ENCODE peak calls at places on chromosomes 12 and 14, in six cellular contexts. R is neural crest cell, S is progenitor cell of endocrine pancreas, E is GM20000, T is thoracic aorta, U is left lung. G is an unnamed sample.
A peak's percentile ranks its signal among the peaks of the same experiment; 100 is the strongest.

GRCh38 chr12:49538740-49539403 is at the start of gene KCNH3:
- DNase-seq in T (peak; percentile 27), E (peak; percentile 99), S (peak; percentile 74), U (peak; percentile 95), R (peak; percentile 56), G (peak; percentile 98)

GRCh38 chr12:45217846-45218245 is 2.0 kb downstream of the ANO6 start:
- DNase-seq in E (no peak), R (no peak), S (no peak), T (no peak), U (no peak), G (no peak)

GRCh38 chr12:48331389-48331788 is 19.3 kb downstream of the ZNF641 start:
- DNase-seq in E (no peak), T (no peak), R (no peak), U (no peak), S (no peak), G (no peak)

GRCh38 chr12:100988278-100988625 is 193.7 kb downstream of the ANO4 start:
- DNase-seq in R (no peak), S (no peak), T (no peak), E (no peak), U (no peak), G (no peak)

GRCh38 chr14:100332797-100333196 is 9.7 kb downstream of the SLC25A47 start:
- DNase-seq in T (no peak), R (no peak), U (peak; percentile 41), S (no peak), E (no peak), G (no peak)

GRCh38 chr12:127400231-127400630 is 866.7 kb upstream of the TMEM132C start:
- DNase-seq in E (no peak), R (no peak), S (no peak), U (no peak), T (no peak), G (no peak)

GRCh38 chr12:131015581-131016337 is 62.1 kb downstream of the ADGRD1 start:
- DNase-seq in E (no peak), U (no peak), R (no peak), T (no peak), S (no peak), G (no peak)

GRCh38 chr14:76252471-76252870 is 100.7 kb downstream of the GPATCH2L start:
- DNase-seq in R (no peak), T (no peak), U (no peak), S (no peak), E (no peak), G (no peak)

GRCh38 chr14:64952598-64953309 is 10.2 kb upstream of the GPX2 start:
- DNase-seq in S (no peak), E (peak; percentile 67), R (no peak), U (no peak), T (no peak), G (peak; percentile 82)

GRCh38 chr14:62736004-62736403 is 309.3 kb downstream of the KCNH5 start:
- DNase-seq in E (no peak), R (no peak), S (no peak), T (no peak), U (no peak), G (no peak)

GRCh38 chr12:104426926-104427546 is 29.7 kb upstream of the CHST11 start:
- DNase-seq in U (no peak), R (no peak), E (no peak), S (no peak), T (no peak), G (no peak)

GRCh38 chr14:103558071-103558882 is 4.2 kb downstream of the BAG5 start:
- DNase-seq in U (peak; percentile 31), S (no peak), T (no peak), R (no peak), E (no peak), G (no peak)

GRCh38 chr12:2751686-2752085 is 43.1 kb upstream of the FKBP4 start:
- DNase-seq in S (no peak), E (no peak), T (no peak), U (no peak), R (no peak), G (no peak)

GRCh38 chr12:47078733-47079364 is 572 bp upstream of the PCED1B start:
- DNase-seq in T (no peak), U (no peak), S (no peak), E (peak; percentile 17), R (no peak), G (no peak)

GRCh38 chr12:10409387-10409786 is at the start of gene KLRC4:
- DNase-seq in U (no peak), T (no peak), S (no peak), R (no peak), E (no peak), G (no peak)

GRCh38 chr12:18468521-18469075 is 207.3 kb downstream of the PIK3C2G start:
- DNase-seq in U (no peak), S (no peak), E (no peak), R (no peak), T (no peak), G (no peak)

GRCh38 chr14:104544362-104544761 is 35.2 kb upstream of the C14orf180 start:
- DNase-seq in T (no peak), S (no peak), U (no peak), R (no peak), E (no peak), G (no peak)

GRCh38 chr12:16939871-16940306 is 333.9 kb upstream of the LMO3 start:
- DNase-seq in S (no peak), E (peak; percentile 64), T (no peak), R (peak; percentile 25), U (no peak), G (peak; percentile 54)

GRCh38 chr14:105867961-105868599 is 341.7 kb downstream of the TMEM121 start:
- DNase-seq in E (no peak), R (no peak), T (no peak), S (no peak), U (peak; percentile 53), G (no peak)

DNA sequence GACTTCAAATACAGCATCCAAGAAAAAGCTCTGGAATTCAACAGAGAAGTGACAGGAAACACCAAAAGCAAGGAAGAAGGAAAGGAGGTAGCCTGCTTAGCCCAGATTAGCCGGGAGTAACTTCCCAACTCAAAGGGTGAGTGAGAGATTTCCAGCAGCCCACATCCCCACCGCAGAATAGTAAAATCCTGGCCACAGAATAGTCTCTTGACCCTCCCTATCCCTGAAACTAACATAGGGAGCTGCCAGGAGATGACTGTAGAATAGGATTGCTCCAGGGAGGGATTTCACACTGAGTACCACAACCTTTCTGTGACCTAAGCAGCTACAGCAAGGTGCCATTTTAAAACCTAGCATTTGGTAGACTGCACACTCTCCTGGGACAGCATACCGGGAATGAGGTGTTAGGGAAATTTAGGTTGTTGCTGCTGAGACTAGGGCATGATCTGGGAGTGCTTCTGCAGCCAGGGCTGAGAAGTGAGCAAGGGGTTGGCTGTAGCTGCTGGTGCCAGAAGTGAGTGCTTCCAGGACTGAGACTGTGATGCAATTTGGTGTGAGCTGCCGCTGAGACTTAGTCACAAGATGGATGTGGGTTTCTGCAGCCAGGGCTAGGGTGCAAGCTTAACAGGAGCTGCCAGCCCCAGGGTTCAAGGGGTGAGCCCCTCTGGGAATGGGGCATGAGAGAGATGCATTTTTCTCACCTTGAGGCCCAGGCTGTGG is 66.0 kb downstream of the TMTC3 start:
- DNase-seq in E (no peak), S (no peak), U (no peak), R (no peak), T (no peak), G (no peak)
- TF ChIP-seq CTCF in E (no peak), S (no peak), U (no peak), R (no peak), T (no peak), G (no peak)

GRCh38 chr12:54217774-54218221 is 29.0 kb upstream of the SMUG1 start:
- DNase-seq in S (no peak), U (peak; percentile 80), E (peak; percentile 43), R (peak; percentile 58), T (no peak), G (peak; percentile 57)
- TF ChIP-seq CTCF in S (no peak), U (no peak), E (no peak), R (no peak), T (no peak), G (no peak)

GRCh38 chr12:24595652-24596235 is 353.2 kb downstream of the BCAT1 start:
- DNase-seq in U (no peak), E (no peak), S (no peak), T (no peak), R (no peak), G (no peak)
- TF ChIP-seq CTCF in U (no peak), E (no peak), S (peak; percentile 71), T (peak; percentile 20), R (peak; percentile 73), G (no peak)

GRCh38 chr12:113184900-113185179 is 438 bp downstream of the DDX54 start:
- DNase-seq in T (peak; percentile 47), U (peak; percentile 95), E (peak; percentile 93), R (peak; percentile 80), S (peak; percentile 69), G (peak; percentile 93)

GRCh38 chr12:113181975-113182374 is 3.3 kb downstream of the DDX54 start:
- DNase-seq in E (no peak), R (no peak), U (no peak), T (no peak), S (no peak), G (no peak)

GRCh38 chr12:113184098-113184899 is 979 bp downstream of the DDX54 start:
- DNase-seq in R (no peak), S (no peak), T (peak; percentile 40), E (no peak), U (peak; percentile 87), G (no peak)

GRCh38 chr12:113185180-113186032 is at the start of the genes DDX54 and RITA1:
- DNase-seq in U (peak; percentile 93), T (no peak), E (peak; percentile 86), S (peak; percentile 84), R (peak; percentile 80), G (peak; percentile 85)

DNA sequence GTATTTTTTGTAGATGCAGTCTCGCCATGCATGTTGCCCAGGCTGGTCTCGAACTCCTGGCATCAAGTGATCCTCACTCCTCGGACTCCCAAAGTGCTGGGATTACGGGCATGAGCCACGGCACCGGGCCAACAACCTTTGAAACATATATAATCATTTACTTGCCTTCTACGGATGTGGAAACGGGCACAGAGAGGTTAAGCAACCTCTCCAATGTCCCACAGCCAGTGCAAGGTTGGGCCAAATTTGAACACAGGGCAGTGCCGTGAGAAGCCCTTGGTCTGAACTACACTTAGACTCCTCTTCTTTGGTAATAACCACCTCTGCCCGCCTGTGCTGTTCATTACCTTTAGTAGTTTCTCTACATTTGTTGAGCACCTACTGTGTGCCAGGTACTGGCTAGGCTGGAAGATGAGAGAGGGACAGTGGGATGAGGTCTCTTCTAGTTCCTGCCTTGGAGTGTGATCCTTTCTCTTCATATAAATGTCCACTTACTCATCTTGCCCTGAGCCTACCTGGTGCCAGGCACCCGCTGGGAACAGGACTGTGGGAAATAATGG is 2.2 kb downstream of the DDX54 start:
- DNase-seq in S (no peak), R (no peak), T (no peak), E (no peak), U (no peak), G (no peak)
- TF ChIP-seq CTCF in S (no peak), R (no peak), T (no peak), E (no peak), U (no peak), G (no peak)